ENCODE peak calls at places on chromosomes 1 and 21, in four cellular contexts. G, I, P and C are unnamed samples.

GRCh38 chr1:41776896-41777431 is 141.8 kb downstream of the HIVEP3 start:
- DNase-seq in I (no peak), G (no peak), P (no peak), C (peak; percentile 82)

GRCh38 chr1:184354719-184355118 is 32.1 kb upstream of the C1orf21 start:
- DNase-seq in G (no peak), P (no peak), I (no peak), C (no peak)

GRCh38 chr1:205582471-205583291 is 49.1 kb downstream of the ELK4 start:
- DNase-seq in G (no peak), P (no peak), I (no peak), C (peak; percentile 39)

GRCh38 chr1:86502721-86503430 is 34.1 kb downstream of the CLCA1 start:
- DNase-seq in G (no peak), P (no peak), I (peak; percentile 98), C (no peak)

GRCh38 chr1:23720256-23720995 is 22.8 kb upstream of the ELOA start:
- DNase-seq in I (no peak), G (no peak), P (no peak), C (no peak)

GRCh38 chr1:206021008-206021795 is 2.5 kb downstream of the CTSE start:
- DNase-seq in P (no peak), I (no peak), G (no peak), C (no peak)

GRCh38 chr1:16967095-16967567 is 13.3 kb downstream of the MFAP2 start:
- DNase-seq in P (peak; percentile 70), I (no peak), G (no peak), C (no peak)

GRCh38 chr1:30171956-30172694 is 551.3 kb downstream of the MATN1 start:
- DNase-seq in I (no peak), G (no peak), P (no peak), C (no peak)

GRCh38 chr1:27298632-27299384 is 23.2 kb upstream of the TMEM222 start:
- DNase-seq in I (no peak), P (no peak), G (no peak), C (no peak)

GRCh38 chr1:159071970-159072582 is 4.5 kb downstream of the AIM2 start:
- DNase-seq in I (peak; percentile 72), P (no peak), G (no peak), C (no peak)

GRCh38 chr1:8560611-8561544 is 243.0 kb downstream of the SLC45A1 start:
- DNase-seq in P (no peak), G (no peak), I (peak; percentile 66), C (no peak)

GRCh38 chr1:63523738-63524137 is 413 bp downstream of the EFCAB7 start:
- DNase-seq in I (no peak), G (no peak), P (no peak), C (no peak)

GRCh38 chr1:208349679-208350330 is 105.6 kb upstream of the PLXNA2 start:
- DNase-seq in G (no peak), I (peak; percentile 68), P (no peak), C (no peak)

GRCh38 chr21:26449161-26449560 is 123.9 kb downstream of the CYYR1 start:
- DNase-seq in G (no peak), P (no peak), I (no peak), C (no peak)

GRCh38 chr1:206455681-206456344 is 14.5 kb upstream of the IKBKE start:
- DNase-seq in P (no peak), G (no peak), I (no peak), C (no peak)

GRCh38 chr1:241596633-241597032 is 43.5 kb downstream of the CHML start:
- DNase-seq in P (no peak), G (no peak), I (no peak), C (no peak)

DNA sequence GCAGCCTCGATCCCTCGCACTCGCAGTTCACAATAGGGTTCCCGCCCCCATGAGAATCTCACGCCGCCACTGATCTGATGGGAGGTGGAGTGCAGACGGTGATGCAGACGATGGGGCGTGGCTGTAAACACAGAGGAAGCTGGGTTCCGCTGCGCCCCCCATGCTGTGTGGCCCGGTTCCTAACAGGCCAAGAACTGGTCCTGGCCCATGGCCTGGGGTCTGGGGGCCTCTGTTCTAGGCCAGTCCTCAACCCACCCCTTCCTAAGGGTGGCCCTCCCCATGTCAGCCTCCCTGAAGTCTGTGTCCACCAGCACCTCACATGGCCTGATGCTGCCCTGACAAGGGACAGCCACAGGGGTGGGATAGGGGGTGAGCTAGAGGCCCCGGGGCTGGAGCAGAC is 15.1 kb upstream of the ARHGEF16 start:
- DNase-seq in I (no peak), P (no peak), G (no peak), C (peak; percentile 8)
- H3K27me3 ChIP-seq in I (no peaks in the 10 kb centered on the region), P (peaks cover 60% of the 10 kb centered on the region), G (no peaks in the 10 kb centered on the region), C (no peaks in the 10 kb centered on the region)

GRCh38 chr1:37479255-37480124 is 5.1 kb downstream of the ZC3H12A start:
- DNase-seq in P (peak; percentile 95), I (peak; percentile 11), G (peak; percentile 94), C (peak; percentile 93)

GRCh38 chr1:37477198-37477931 is 3.0 kb downstream of the ZC3H12A start:
- DNase-seq in P (peak; percentile 78), I (peak; percentile 85), G (peak; percentile 31), C (peak; percentile 68)

GRCh38 chr1:37478890-37479254 is 4.5 kb downstream of the ZC3H12A start:
- DNase-seq in P (peak; percentile 35), I (no peak), G (no peak), C (no peak)

GRCh38 chr1:37477946-37478345 is 3.6 kb downstream of the ZC3H12A start:
- DNase-seq in I (peak; percentile 22), P (peak; percentile 36), G (no peak), C (no peak)

DNA sequence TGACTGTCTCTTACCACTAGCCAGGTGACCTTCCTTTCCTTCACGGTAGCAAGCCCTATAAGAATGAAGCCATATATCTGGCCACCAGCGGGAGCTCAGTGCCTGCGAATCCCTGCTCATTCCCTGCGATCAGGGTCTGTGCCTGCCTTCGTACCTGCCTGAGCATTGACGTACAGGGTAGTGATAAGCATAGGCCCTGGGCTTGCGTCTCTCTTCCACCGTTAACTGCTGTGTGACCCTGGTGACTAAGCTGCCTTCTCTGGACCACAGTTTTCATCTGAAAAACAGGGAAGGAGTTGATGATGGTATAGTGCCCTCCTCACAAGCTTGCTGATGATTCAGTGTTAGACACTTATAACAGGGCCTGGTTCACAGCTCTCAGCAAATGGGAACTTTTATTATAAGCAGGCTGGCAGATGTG is 4.1 kb downstream of the ZC3H12A start:
- DNase-seq in P (no peak), I (no peak), G (no peak), C (peak; percentile 39)
- H3K4me1 ChIP-seq in P (peaks cover 55% of the 10 kb centered on the region), I (peaks cover 19% of the 10 kb centered on the region), G (peaks cover 60% of the 10 kb centered on the region), C (peaks cover 47% of the 10 kb centered on the region)

DNA sequence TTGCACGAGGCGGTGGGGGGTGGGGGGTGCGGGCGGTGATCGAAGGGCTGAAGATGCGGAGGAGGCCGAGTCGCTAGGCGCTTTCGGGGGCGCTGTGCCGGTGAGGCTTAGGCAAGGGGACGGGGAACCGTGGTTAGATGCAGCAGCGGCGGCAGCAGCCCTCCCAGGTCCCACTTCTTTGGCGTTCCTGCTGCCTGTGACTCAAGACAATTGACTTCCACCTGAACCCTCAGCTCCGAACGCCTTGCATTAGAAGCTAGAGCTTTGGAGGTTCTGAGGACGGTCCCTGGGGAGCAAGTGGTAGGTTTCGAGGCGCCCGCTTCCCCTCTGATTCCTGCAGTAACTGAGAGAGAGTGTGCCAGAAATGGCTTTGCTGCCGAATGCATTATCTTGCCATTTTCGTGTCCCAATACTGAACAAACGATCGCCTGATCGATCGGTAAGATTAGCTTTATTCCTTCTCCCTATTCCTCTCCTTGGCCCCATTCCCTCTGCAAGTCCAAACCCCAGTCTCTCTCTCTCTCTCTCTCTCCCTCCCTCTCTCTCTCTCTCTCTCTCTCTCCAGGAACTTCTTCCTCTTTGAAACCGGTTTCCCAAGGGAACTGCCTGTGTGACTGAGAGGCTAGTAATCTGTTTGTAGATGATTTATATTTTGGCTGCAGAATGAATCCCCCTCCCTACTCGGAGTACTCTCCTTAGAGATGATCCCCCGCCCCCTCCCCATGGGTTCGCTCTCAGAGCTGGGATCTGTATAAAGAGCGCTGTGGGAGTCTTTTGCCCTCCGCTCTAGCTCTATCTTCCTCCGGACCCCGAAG is 736 bp upstream of the BRINP3 start:
- DNase-seq in G (no peak), P (no peak), I (peak; percentile 77), C (no peak)
- H3K27me3 ChIP-seq in G (no peaks in the 10 kb centered on the region), P (peaks cover 65% of the 10 kb centered on the region), I (peaks cover 3% of the 10 kb centered on the region), C (no peaks in the 10 kb centered on the region)

DNA sequence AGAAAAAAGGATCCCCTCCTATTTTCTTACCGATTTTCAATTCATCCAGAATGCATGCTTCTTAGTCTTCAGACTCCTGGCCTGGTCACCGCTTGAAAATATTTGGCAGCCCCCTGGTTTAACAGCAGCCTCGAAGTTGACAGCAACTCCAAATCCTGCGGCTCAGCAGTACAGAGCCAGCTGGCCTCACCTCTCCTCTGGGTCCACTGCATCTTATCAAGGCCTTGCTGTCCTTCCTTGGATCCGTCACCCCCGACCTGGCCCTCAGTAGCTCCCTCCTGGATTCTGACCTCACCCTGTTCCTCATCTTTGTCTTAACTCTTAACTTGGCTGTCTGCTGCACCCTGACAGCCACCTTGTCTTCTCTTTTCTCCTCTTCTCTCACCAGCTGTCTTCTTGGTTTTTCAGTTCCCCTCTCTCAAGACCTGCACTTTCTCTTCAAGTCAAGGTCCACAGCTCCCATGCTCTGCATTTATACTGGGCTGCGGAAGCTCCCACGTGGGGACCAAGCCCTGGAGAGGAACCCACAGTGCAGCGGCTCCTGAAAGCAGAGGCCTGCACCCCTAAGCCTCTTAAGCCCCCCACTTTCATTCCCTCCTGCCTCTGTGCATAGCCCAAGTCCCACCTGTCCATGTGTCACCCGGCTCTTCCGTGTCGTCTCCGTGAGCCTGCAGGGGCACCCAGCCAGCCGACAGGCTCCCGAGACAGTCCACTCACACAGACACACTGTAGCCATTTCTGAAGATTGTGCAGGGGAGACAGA is 6.0 kb downstream of the MX2 start:
- DNase-seq in G (no peak), P (no peak), I (no peak), C (no peak)
- H3K4me1 ChIP-seq in G (peaks cover 10% of the 10 kb centered on the region), P (peaks cover 6% of the 10 kb centered on the region), I (no peaks in the 10 kb centered on the region), C (no peaks in the 10 kb centered on the region)

GRCh38 chr1:171298696-171299095 is 15.3 kb upstream of the FMO4 start:
- DNase-seq in P (no peak), G (no peak), I (no peak), C (no peak)
- H3K27me3 ChIP-seq in P (no peaks in the 10 kb centered on the region), G (no peaks in the 10 kb centered on the region), I (no peaks in the 10 kb centered on the region), C (no peaks in the 10 kb centered on the region)

DNA sequence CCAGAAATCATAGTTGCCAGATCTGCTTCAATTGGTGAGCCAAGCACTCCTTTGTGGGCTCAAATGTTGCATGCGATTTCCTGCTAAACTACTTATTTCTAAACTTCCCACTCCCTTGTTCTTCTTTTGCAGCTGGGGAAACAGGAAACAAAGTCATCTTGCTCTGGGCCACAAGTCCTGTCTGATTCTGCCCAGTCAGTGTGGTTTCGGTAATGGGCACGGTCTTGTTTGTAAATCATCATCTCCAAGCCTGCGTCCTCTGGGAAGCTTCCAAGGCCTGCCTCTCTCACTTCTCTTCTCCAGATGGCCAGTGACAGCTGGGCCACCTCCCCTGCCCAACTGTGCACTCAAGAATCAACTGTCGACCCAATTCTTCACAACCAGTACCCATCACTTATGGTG is 4.4 kb downstream of the S100A8 start:
- DNase-seq in I (no peak), P (peak; percentile 72), G (peak; percentile 76), C (peak; percentile 59)
- H3K4me1 ChIP-seq in I (no peaks in the 10 kb centered on the region), P (no peaks in the 10 kb centered on the region), G (no peaks in the 10 kb centered on the region), C (no peaks in the 10 kb centered on the region)

GRCh38 chr1:47439151-47440051 is 1.6 kb downstream of the FOXD2 start:
- DNase-seq in I (peak; percentile 39), G (no peak), P (no peak), C (peak; percentile 28)
- H3K27me3 ChIP-seq in I (peaks cover 75% of the 10 kb centered on the region), G (no peaks in the 10 kb centered on the region), P (peaks cover 100% of the 10 kb centered on the region), C (no peaks in the 10 kb centered on the region)

DNA sequence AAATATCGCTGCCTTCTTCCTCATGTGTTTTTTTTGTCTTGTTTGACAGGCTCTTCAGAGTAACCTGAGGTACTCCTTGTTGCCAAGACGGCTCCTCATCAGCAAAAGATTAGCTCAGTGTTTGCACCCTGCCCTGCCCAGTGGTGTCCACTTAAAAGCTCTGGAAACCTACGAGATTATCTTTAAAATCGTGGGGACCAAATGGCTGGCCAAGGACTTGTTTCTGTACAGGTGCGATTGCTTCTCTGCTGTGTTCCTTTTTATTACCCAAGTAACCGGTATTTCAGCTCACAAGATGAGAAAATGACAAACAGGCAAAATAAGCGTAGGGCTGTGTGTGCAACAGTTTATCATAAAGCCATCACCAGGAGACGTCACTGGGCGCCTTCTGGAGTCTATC is 42.4 kb downstream of the DOP1B start:
- DNase-seq in I (no peak), G (no peak), P (no peak), C (no peak)
- H3K4me1 ChIP-seq in I (no peaks in the 10 kb centered on the region), G (no peaks in the 10 kb centered on the region), P (no peaks in the 10 kb centered on the region), C (peaks cover 18% of the 10 kb centered on the region)